ENCODE peak calls at places on chromosomes 16 and 17, in five cellular contexts. One of them, this sample, is unnamed.

GRCh38 chr17:37532751-37533150 is 43.1 kb downstream of the DUSP14 start:
- DNase-seq in astrocyte: no peak
- DNase-seq in MM.1S: no peak
- DNase-seq in psoas muscle: no peak
- DNase-seq in mammary epithelial cell: no peak
- DNase-seq in this sample: no peak

GRCh38 chr17:58005728-58006562 is 1.1 kb downstream of the SRSF1 start:
- DNase-seq in astrocyte: no peak
- DNase-seq in MM.1S: no peak
- DNase-seq in psoas muscle: no peak
- DNase-seq in mammary epithelial cell: no peak
- DNase-seq in this sample: no peak

GRCh38 chr16:57984443-57985203 is 13.7 kb upstream of the CNGB1 start:
- DNase-seq in astrocyte: peak
- DNase-seq in MM.1S: peak
- DNase-seq in psoas muscle: peak
- DNase-seq in mammary epithelial cell: peak
- DNase-seq in this sample: peak

GRCh38 chr16:89319628-89319882 is 102.1 kb downstream of the ZNF778 start:
- DNase-seq in astrocyte: no peak
- DNase-seq in MM.1S: no peak
- DNase-seq in psoas muscle: no peak
- DNase-seq in mammary epithelial cell: no peak
- DNase-seq in this sample: no peak

GRCh38 chr16:76656951-76657498 is 379.8 kb downstream of the CNTNAP4 start:
- DNase-seq in astrocyte: no peak
- DNase-seq in MM.1S: no peak
- DNase-seq in psoas muscle: no peak
- DNase-seq in mammary epithelial cell: no peak
- DNase-seq in this sample: no peak

GRCh38 chr17:66934040-66934439 is 30.5 kb upstream of the CACNG4 start:
- DNase-seq in astrocyte: no peak
- DNase-seq in MM.1S: no peak
- DNase-seq in psoas muscle: no peak
- DNase-seq in mammary epithelial cell: no peak
- DNase-seq in this sample: no peak

GRCh38 chr16:3874242-3874641 is 6.3 kb downstream of the CREBBP start:
- DNase-seq in astrocyte: no peak
- DNase-seq in MM.1S: no peak
- DNase-seq in psoas muscle: no peak
- DNase-seq in mammary epithelial cell: no peak
- DNase-seq in this sample: no peak

GRCh38 chr17:56808503-56808902 is 25.2 kb downstream of the C17orf67 start:
- DNase-seq in astrocyte: no peak
- DNase-seq in MM.1S: no peak
- DNase-seq in psoas muscle: no peak
- DNase-seq in mammary epithelial cell: peak
- DNase-seq in this sample: no peak

GRCh38 chr16:15765880-15766279 is 90.9 kb downstream of the MYH11 start:
- DNase-seq in astrocyte: no peak
- DNase-seq in MM.1S: peak
- DNase-seq in psoas muscle: no peak
- DNase-seq in mammary epithelial cell: peak
- DNase-seq in this sample: peak

GRCh38 chr17:79931517-79932309 is 92.5 kb upstream of the CBX4 start:
- DNase-seq in astrocyte: peak
- DNase-seq in MM.1S: no peak
- DNase-seq in psoas muscle: no peak
- DNase-seq in mammary epithelial cell: peak
- DNase-seq in this sample: peak

GRCh38 chr16:14193316-14193871 is 122.3 kb downstream of the MRTFB start:
- DNase-seq in astrocyte: no peak
- DNase-seq in MM.1S: peak
- DNase-seq in psoas muscle: no peak
- DNase-seq in mammary epithelial cell: no peak
- DNase-seq in this sample: peak

GRCh38 chr16:84079664-84080063 is 37.1 kb upstream of the SLC38A8 start:
- DNase-seq in astrocyte: no peak
- DNase-seq in MM.1S: no peak
- DNase-seq in psoas muscle: no peak
- DNase-seq in mammary epithelial cell: no peak
- DNase-seq in this sample: no peak

GRCh38 chr16:27779719-27780161 is 229.8 kb downstream of the KATNIP start:
- DNase-seq in astrocyte: peak
- DNase-seq in MM.1S: no peak
- DNase-seq in psoas muscle: no peak
- DNase-seq in mammary epithelial cell: peak
- DNase-seq in this sample: no peak

GRCh38 chr17:1865252-1866037 is 35.6 kb downstream of the RPA1 start:
- DNase-seq in astrocyte: no peak
- DNase-seq in MM.1S: peak
- DNase-seq in psoas muscle: no peak
- DNase-seq in mammary epithelial cell: peak
- DNase-seq in this sample: peak

GRCh38 chr16:71369494-71369893 is 11.0 kb downstream of the CALB2 start:
- DNase-seq in astrocyte: no peak
- DNase-seq in MM.1S: no peak
- DNase-seq in psoas muscle: no peak
- DNase-seq in mammary epithelial cell: no peak
- DNase-seq in this sample: no peak

GRCh38 chr17:17075037-17075755 is 32.9 kb downstream of the MPRIP start:
- DNase-seq in astrocyte: peak
- DNase-seq in MM.1S: no peak
- DNase-seq in psoas muscle: peak
- DNase-seq in mammary epithelial cell: peak
- DNase-seq in this sample: no peak

GRCh38 chr16:4064950-4065352 is 51.3 kb downstream of the ADCY9 start:
- DNase-seq in astrocyte: no peak
- DNase-seq in MM.1S: peak
- DNase-seq in psoas muscle: no peak
- DNase-seq in mammary epithelial cell: no peak
- DNase-seq in this sample: no peak

GRCh38 chr17:38533241-38533640 is 72.5 kb downstream of the SRCIN1 start:
- DNase-seq in astrocyte: no peak
- DNase-seq in MM.1S: no peak
- DNase-seq in psoas muscle: no peak
- DNase-seq in mammary epithelial cell: no peak
- DNase-seq in this sample: no peak

GRCh38 chr17:43467981-43468541 is 15.7 kb upstream of the DHX8 start:
- DNase-seq in astrocyte: peak
- DNase-seq in MM.1S: no peak
- DNase-seq in psoas muscle: no peak
- DNase-seq in mammary epithelial cell: peak
- DNase-seq in this sample: no peak

GRCh38 chr16:58105619-58106018 is 23.6 kb downstream of the CFAP20 start:
- DNase-seq in astrocyte: no peak
- DNase-seq in MM.1S: no peak
- DNase-seq in psoas muscle: no peak
- DNase-seq in mammary epithelial cell: no peak
- DNase-seq in this sample: no peak

GRCh38 chr17:42276359-42276608 is at the start of gene STAT5B:
- DNase-seq in astrocyte: peak
- DNase-seq in MM.1S: peak
- DNase-seq in psoas muscle: peak
- DNase-seq in mammary epithelial cell: peak
- DNase-seq in this sample: peak

GRCh38 chr16:22141746-22142145 is 20.6 kb upstream of the SDR42E2 start:
- DNase-seq in astrocyte: no peak
- DNase-seq in MM.1S: no peak
- DNase-seq in psoas muscle: no peak
- DNase-seq in mammary epithelial cell: peak
- DNase-seq in this sample: no peak
- TF ChIP-seq CTCF in astrocyte: peak
- TF ChIP-seq CTCF in MM.1S: peak
- TF ChIP-seq CTCF in psoas muscle: peak
- TF ChIP-seq CTCF in mammary epithelial cell: peak
- TF ChIP-seq CTCF in this sample: peak

GRCh38 chr16:80971814-80972213 is 34.9 kb downstream of the CMC2 start:
- DNase-seq in astrocyte: no peak
- DNase-seq in MM.1S: peak
- DNase-seq in psoas muscle: no peak
- DNase-seq in mammary epithelial cell: no peak
- DNase-seq in this sample: peak

GRCh38 chr16:80972611-80973010 is 34.1 kb downstream of the CMC2 start:
- DNase-seq in astrocyte: no peak
- DNase-seq in MM.1S: no peak
- DNase-seq in psoas muscle: no peak
- DNase-seq in mammary epithelial cell: no peak
- DNase-seq in this sample: no peak

GRCh38 chr16:80976946-80977345 is 29.7 kb downstream of the CMC2 start:
- DNase-seq in astrocyte: no peak
- DNase-seq in MM.1S: no peak
- DNase-seq in psoas muscle: no peak
- DNase-seq in mammary epithelial cell: peak
- DNase-seq in this sample: no peak

GRCh38 chr16:80973991-80974390 is 32.7 kb downstream of the CMC2 start:
- DNase-seq in astrocyte: no peak
- DNase-seq in MM.1S: no peak
- DNase-seq in psoas muscle: no peak
- DNase-seq in mammary epithelial cell: no peak
- DNase-seq in this sample: no peak

GRCh38 chr16:80974649-80975376 is 31.9 kb downstream of the CMC2 start:
- DNase-seq in astrocyte: no peak
- DNase-seq in MM.1S: no peak
- DNase-seq in psoas muscle: no peak
- DNase-seq in mammary epithelial cell: no peak
- DNase-seq in this sample: no peak
- TF ChIP-seq CTCF in astrocyte: peak
- TF ChIP-seq CTCF in MM.1S: no peak
- TF ChIP-seq CTCF in psoas muscle: no peak
- TF ChIP-seq CTCF in mammary epithelial cell: peak
- TF ChIP-seq CTCF in this sample: peak

GRCh38 chr17:48486557-48486956 is 44.3 kb downstream of the HOXB1 start:
- DNase-seq in astrocyte: peak
- DNase-seq in MM.1S: no peak
- DNase-seq in psoas muscle: no peak
- DNase-seq in mammary epithelial cell: peak
- DNase-seq in this sample: no peak
- TF ChIP-seq CTCF in astrocyte: peak
- TF ChIP-seq CTCF in MM.1S: no peak
- TF ChIP-seq CTCF in psoas muscle: no peak
- TF ChIP-seq CTCF in mammary epithelial cell: peak
- TF ChIP-seq CTCF in this sample: no peak

GRCh38 chr17:7972131-7972785 is 30.2 kb upstream of the GUCY2D start:
- DNase-seq in astrocyte: no peak
- DNase-seq in MM.1S: no peak
- DNase-seq in psoas muscle: peak
- DNase-seq in mammary epithelial cell: no peak
- DNase-seq in this sample: no peak
- TF ChIP-seq CTCF in astrocyte: peak
- TF ChIP-seq CTCF in MM.1S: no peak
- TF ChIP-seq CTCF in psoas muscle: no peak
- TF ChIP-seq CTCF in mammary epithelial cell: peak
- TF ChIP-seq CTCF in this sample: no peak

GRCh38 chr17:5486206-5487124 is at the start of gene MIS12:
- DNase-seq in astrocyte: peak
- DNase-seq in MM.1S: peak
- DNase-seq in psoas muscle: peak
- DNase-seq in mammary epithelial cell: peak
- DNase-seq in this sample: peak
- TF ChIP-seq CTCF in astrocyte: no peak
- TF ChIP-seq CTCF in MM.1S: no peak
- TF ChIP-seq CTCF in psoas muscle: no peak
- TF ChIP-seq CTCF in mammary epithelial cell: no peak
- TF ChIP-seq CTCF in this sample: no peak

DNA sequence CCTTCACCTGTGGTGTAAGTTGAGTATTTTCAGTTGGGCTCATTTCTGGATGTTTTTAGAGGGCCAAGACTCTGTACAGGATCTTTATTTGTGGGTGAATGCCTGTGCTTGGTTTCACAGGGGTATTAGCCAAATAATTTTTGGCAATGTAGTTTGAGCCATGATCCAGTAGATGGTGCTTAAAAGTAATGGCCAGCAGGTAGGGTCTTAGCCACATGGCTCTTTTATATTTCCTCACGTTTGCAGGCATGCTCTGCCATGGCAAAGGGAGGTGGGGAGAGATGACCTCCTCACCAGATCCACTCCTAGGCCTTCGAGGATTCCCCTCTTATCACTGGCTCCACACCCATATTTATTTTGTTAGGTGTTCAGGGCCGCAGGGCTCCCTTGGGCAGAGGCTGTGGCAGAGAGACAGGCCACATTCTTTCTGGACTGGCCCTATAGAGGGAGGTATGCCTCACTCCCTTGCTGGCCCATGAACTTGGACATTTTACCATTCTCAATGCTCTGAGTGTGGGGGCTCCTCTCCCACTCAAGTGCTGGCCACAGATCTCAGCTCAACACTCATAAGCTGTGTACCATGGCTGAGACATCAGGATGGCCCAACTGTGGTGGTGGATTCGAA is 417.1 kb downstream of the XYLT1 start:
- DNase-seq in astrocyte: no peak
- DNase-seq in MM.1S: no peak
- DNase-seq in psoas muscle: no peak
- DNase-seq in mammary epithelial cell: no peak
- DNase-seq in this sample: no peak
- TF ChIP-seq CTCF in astrocyte: no peak
- TF ChIP-seq CTCF in MM.1S: no peak
- TF ChIP-seq CTCF in psoas muscle: no peak
- TF ChIP-seq CTCF in mammary epithelial cell: peak
- TF ChIP-seq CTCF in this sample: peak

DNA sequence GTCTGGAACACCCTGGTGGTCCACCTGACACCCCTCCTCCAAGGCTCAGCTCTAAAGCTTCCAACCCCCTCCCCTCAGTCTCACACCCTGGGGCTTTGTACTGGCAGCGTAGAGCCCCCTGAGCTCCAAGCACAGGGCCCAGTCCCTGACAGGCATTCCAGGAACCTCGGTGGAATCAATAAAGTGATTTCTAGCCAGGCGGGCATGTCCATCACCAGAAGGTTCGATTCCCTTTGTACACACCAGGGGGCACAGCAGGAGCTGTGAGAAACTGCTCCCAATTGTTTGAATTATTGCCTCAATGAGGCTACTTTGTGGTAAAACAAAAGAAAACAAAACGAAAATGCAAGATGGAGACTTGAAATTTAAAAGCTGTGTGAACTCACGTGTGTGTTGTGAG is 51.8 kb downstream of the SMPD3 start:
- DNase-seq in astrocyte: peak
- DNase-seq in MM.1S: peak
- DNase-seq in psoas muscle: no peak
- DNase-seq in mammary epithelial cell: peak
- DNase-seq in this sample: no peak
- TF ChIP-seq CTCF in astrocyte: peak
- TF ChIP-seq CTCF in MM.1S: peak
- TF ChIP-seq CTCF in psoas muscle: peak
- TF ChIP-seq CTCF in mammary epithelial cell: peak
- TF ChIP-seq CTCF in this sample: peak

GRCh38 chr17:32111141-32111771 is 31.0 kb upstream of the RHOT1 start:
- DNase-seq in astrocyte: peak
- DNase-seq in MM.1S: no peak
- DNase-seq in psoas muscle: peak
- DNase-seq in mammary epithelial cell: no peak
- DNase-seq in this sample: no peak
- TF ChIP-seq CTCF in astrocyte: peak
- TF ChIP-seq CTCF in MM.1S: no peak
- TF ChIP-seq CTCF in psoas muscle: no peak
- TF ChIP-seq CTCF in mammary epithelial cell: peak
- TF ChIP-seq CTCF in this sample: peak

This sample was measured in GM10248.